ENCODE peak calls at places on chromosomes 6 and 20, in eight cellular contexts. One of them, this sample, is unnamed. For H3K27me3, the result is how much of the 10 kb centered on the place peaks cover.

GRCh38 chr6:8940356-8940755 is 505.0 kb upstream of the SLC35B3 start:
- DNase-seq in brain microvascular endothelial cell: no peak
- DNase-seq in tibial artery: no peak
- DNase-seq in Peyer's patch: no peak
- DNase-seq in AG04450: no peak
- DNase-seq in PC-3: peak
- DNase-seq in hepatocyte: no peak
- DNase-seq in gastrocnemius medialis: no peak
- DNase-seq in this sample: no peak

GRCh38 chr20:47688385-47689381 is 96.6 kb downstream of the SULF2 start:
- DNase-seq in brain microvascular endothelial cell: peak
- DNase-seq in tibial artery: no peak
- DNase-seq in Peyer's patch: no peak
- DNase-seq in AG04450: no peak
- DNase-seq in PC-3: no peak
- DNase-seq in hepatocyte: no peak
- DNase-seq in gastrocnemius medialis: no peak
- DNase-seq in this sample: no peak

GRCh38 chr6:169172435-169172834 is 81.2 kb downstream of the THBS2 start:
- DNase-seq in brain microvascular endothelial cell: peak
- DNase-seq in tibial artery: peak
- DNase-seq in Peyer's patch: no peak
- DNase-seq in AG04450: no peak
- DNase-seq in PC-3: peak
- DNase-seq in hepatocyte: no peak
- DNase-seq in gastrocnemius medialis: no peak
- DNase-seq in this sample: no peak

GRCh38 chr20:63492982-63493381 is 5.9 kb downstream of the EEF1A2 start:
- DNase-seq in brain microvascular endothelial cell: no peak
- DNase-seq in tibial artery: no peak
- DNase-seq in Peyer's patch: no peak
- DNase-seq in AG04450: no peak
- DNase-seq in PC-3: no peak
- DNase-seq in hepatocyte: no peak
- DNase-seq in gastrocnemius medialis: no peak
- DNase-seq in this sample: no peak

GRCh38 chr6:79167931-79168694 is 66.4 kb downstream of the HMGN3 start:
- DNase-seq in brain microvascular endothelial cell: peak
- DNase-seq in tibial artery: no peak
- DNase-seq in Peyer's patch: no peak
- DNase-seq in AG04450: no peak
- DNase-seq in PC-3: peak
- DNase-seq in hepatocyte: no peak
- DNase-seq in gastrocnemius medialis: no peak
- DNase-seq in this sample: no peak

GRCh38 chr6:127520061-127520460 is 926 bp upstream of the MTCL3 start:
- DNase-seq in brain microvascular endothelial cell: peak
- DNase-seq in tibial artery: no peak
- DNase-seq in Peyer's patch: no peak
- DNase-seq in AG04450: no peak
- DNase-seq in PC-3: no peak
- DNase-seq in hepatocyte: peak
- DNase-seq in gastrocnemius medialis: no peak
- DNase-seq in this sample: no peak

GRCh38 chr6:117555882-117556498 is 46.3 kb downstream of the GOPC start:
- DNase-seq in brain microvascular endothelial cell: peak
- DNase-seq in tibial artery: no peak
- DNase-seq in Peyer's patch: peak
- DNase-seq in AG04450: no peak
- DNase-seq in PC-3: peak
- DNase-seq in hepatocyte: peak
- DNase-seq in gastrocnemius medialis: no peak
- DNase-seq in this sample: peak

GRCh38 chr20:58054744-58055373 is 173.6 kb downstream of the ANKRD60 start:
- DNase-seq in brain microvascular endothelial cell: no peak
- DNase-seq in tibial artery: peak
- DNase-seq in Peyer's patch: no peak
- DNase-seq in AG04450: no peak
- DNase-seq in PC-3: no peak
- DNase-seq in hepatocyte: peak
- DNase-seq in gastrocnemius medialis: no peak
- DNase-seq in this sample: no peak

GRCh38 chr20:24066075-24066700 is 77.6 kb upstream of the GGTLC1 start:
- DNase-seq in brain microvascular endothelial cell: no peak
- DNase-seq in tibial artery: no peak
- DNase-seq in Peyer's patch: no peak
- DNase-seq in AG04450: no peak
- DNase-seq in PC-3: no peak
- DNase-seq in hepatocyte: no peak
- DNase-seq in gastrocnemius medialis: no peak
- DNase-seq in this sample: no peak

GRCh38 chr6:25369450-25370086 is 90.4 kb downstream of the CARMIL1 start:
- DNase-seq in brain microvascular endothelial cell: no peak
- DNase-seq in tibial artery: no peak
- DNase-seq in Peyer's patch: no peak
- DNase-seq in AG04450: no peak
- DNase-seq in PC-3: no peak
- DNase-seq in hepatocyte: peak
- DNase-seq in gastrocnemius medialis: no peak
- DNase-seq in this sample: peak

GRCh38 chr6:12291785-12292604 is 1.8 kb downstream of the EDN1 start:
- DNase-seq in brain microvascular endothelial cell: no peak
- DNase-seq in tibial artery: no peak
- DNase-seq in Peyer's patch: no peak
- DNase-seq in AG04450: no peak
- DNase-seq in PC-3: peak
- DNase-seq in hepatocyte: peak
- DNase-seq in gastrocnemius medialis: no peak
- DNase-seq in this sample: peak

GRCh38 chr6:55410674-55411073 is 83.4 kb downstream of the GFRAL start:
- DNase-seq in brain microvascular endothelial cell: no peak
- DNase-seq in tibial artery: no peak
- DNase-seq in Peyer's patch: no peak
- DNase-seq in AG04450: no peak
- DNase-seq in PC-3: no peak
- DNase-seq in hepatocyte: no peak
- DNase-seq in gastrocnemius medialis: no peak
- DNase-seq in this sample: no peak

GRCh38 chr6:139028242-139028657 is 295 bp upstream of the ABRACL start:
- DNase-seq in brain microvascular endothelial cell: no peak
- DNase-seq in tibial artery: no peak
- DNase-seq in Peyer's patch: peak
- DNase-seq in AG04450: no peak
- DNase-seq in PC-3: no peak
- DNase-seq in hepatocyte: no peak
- DNase-seq in gastrocnemius medialis: no peak
- DNase-seq in this sample: no peak

GRCh38 chr20:19269737-19270325 is 57.4 kb downstream of the SLC24A3 start:
- DNase-seq in brain microvascular endothelial cell: peak
- DNase-seq in tibial artery: no peak
- DNase-seq in Peyer's patch: no peak
- DNase-seq in AG04450: no peak
- DNase-seq in PC-3: no peak
- DNase-seq in hepatocyte: no peak
- DNase-seq in gastrocnemius medialis: no peak
- DNase-seq in this sample: no peak

GRCh38 chr6:150027806-150028565 is 2.7 kb upstream of the RAET1L start:
- DNase-seq in brain microvascular endothelial cell: no peak
- DNase-seq in tibial artery: no peak
- DNase-seq in Peyer's patch: no peak
- DNase-seq in AG04450: no peak
- DNase-seq in PC-3: no peak
- DNase-seq in hepatocyte: no peak
- DNase-seq in gastrocnemius medialis: no peak
- DNase-seq in this sample: no peak

GRCh38 chr6:15953152-15953880 is 175.6 kb upstream of the MYLIP start:
- DNase-seq in brain microvascular endothelial cell: peak
- DNase-seq in tibial artery: no peak
- DNase-seq in Peyer's patch: no peak
- DNase-seq in AG04450: no peak
- DNase-seq in PC-3: no peak
- DNase-seq in hepatocyte: no peak
- DNase-seq in gastrocnemius medialis: no peak
- DNase-seq in this sample: no peak

GRCh38 chr20:61937146-61937962 is 128.3 kb downstream of the TAF4 start:
- DNase-seq in brain microvascular endothelial cell: no peak
- DNase-seq in tibial artery: peak
- DNase-seq in Peyer's patch: no peak
- DNase-seq in AG04450: no peak
- DNase-seq in PC-3: no peak
- DNase-seq in hepatocyte: no peak
- DNase-seq in gastrocnemius medialis: no peak
- DNase-seq in this sample: no peak

GRCh38 chr20:51360451-51361230 is 181.9 kb downstream of the NFATC2 start:
- DNase-seq in brain microvascular endothelial cell: peak
- DNase-seq in tibial artery: no peak
- DNase-seq in Peyer's patch: no peak
- DNase-seq in AG04450: peak
- DNase-seq in PC-3: peak
- DNase-seq in hepatocyte: peak
- DNase-seq in gastrocnemius medialis: no peak
- DNase-seq in this sample: no peak

GRCh38 chr6:35258858-35259193 is 709 bp upstream of the ZNF76 start:
- DNase-seq in brain microvascular endothelial cell: peak
- DNase-seq in tibial artery: no peak
- DNase-seq in Peyer's patch: peak
- DNase-seq in AG04450: no peak
- DNase-seq in PC-3: no peak
- DNase-seq in hepatocyte: peak
- DNase-seq in gastrocnemius medialis: no peak
- DNase-seq in this sample: peak

GRCh38 chr6:128806274-128806673 is 76.7 kb upstream of the LAMA2 start:
- DNase-seq in brain microvascular endothelial cell: no peak
- DNase-seq in tibial artery: no peak
- DNase-seq in Peyer's patch: no peak
- DNase-seq in AG04450: no peak
- DNase-seq in PC-3: no peak
- DNase-seq in hepatocyte: no peak
- DNase-seq in gastrocnemius medialis: no peak
- DNase-seq in this sample: no peak

GRCh38 chr6:108484016-108484415 is 76.7 kb upstream of the FOXO3 start:
- DNase-seq in brain microvascular endothelial cell: no peak
- DNase-seq in tibial artery: no peak
- DNase-seq in Peyer's patch: no peak
- DNase-seq in AG04450: no peak
- DNase-seq in PC-3: no peak
- DNase-seq in hepatocyte: no peak
- DNase-seq in gastrocnemius medialis: no peak
- DNase-seq in this sample: no peak

GRCh38 chr6:36616888-36617521 is 22.8 kb downstream of the SRSF3 start:
- DNase-seq in brain microvascular endothelial cell: no peak
- DNase-seq in tibial artery: peak
- DNase-seq in Peyer's patch: no peak
- DNase-seq in AG04450: no peak
- DNase-seq in PC-3: peak
- DNase-seq in hepatocyte: no peak
- DNase-seq in gastrocnemius medialis: peak
- DNase-seq in this sample: peak

GRCh38 chr20:44635877-44636276 is 15.6 kb downstream of the ADA start:
- DNase-seq in brain microvascular endothelial cell: no peak
- DNase-seq in tibial artery: no peak
- DNase-seq in Peyer's patch: no peak
- DNase-seq in AG04450: no peak
- DNase-seq in PC-3: no peak
- DNase-seq in hepatocyte: no peak
- DNase-seq in gastrocnemius medialis: no peak
- DNase-seq in this sample: no peak

GRCh38 chr6:89984926-89985743 is 90.9 kb downstream of the GJA10 start:
- DNase-seq in brain microvascular endothelial cell: peak
- DNase-seq in tibial artery: no peak
- DNase-seq in Peyer's patch: no peak
- DNase-seq in AG04450: no peak
- DNase-seq in PC-3: no peak
- DNase-seq in hepatocyte: peak
- DNase-seq in gastrocnemius medialis: no peak
- DNase-seq in this sample: no peak

GRCh38 chr20:17888044-17888443 is 80.5 kb downstream of the SNX5 start:
- DNase-seq in brain microvascular endothelial cell: no peak
- DNase-seq in tibial artery: no peak
- DNase-seq in Peyer's patch: no peak
- DNase-seq in AG04450: no peak
- DNase-seq in PC-3: peak
- DNase-seq in hepatocyte: no peak
- DNase-seq in gastrocnemius medialis: no peak
- DNase-seq in this sample: no peak

GRCh38 chr20:37257530-37257929 is 4.1 kb downstream of the GHRH start:
- DNase-seq in brain microvascular endothelial cell: no peak
- DNase-seq in tibial artery: no peak
- DNase-seq in Peyer's patch: no peak
- DNase-seq in AG04450: no peak
- DNase-seq in PC-3: no peak
- DNase-seq in hepatocyte: no peak
- DNase-seq in gastrocnemius medialis: no peak
- DNase-seq in this sample: no peak
- H3K27me3 ChIP-seq in brain microvascular endothelial cell: under half
- H3K27me3 ChIP-seq in tibial artery: under half
- H3K27me3 ChIP-seq in Peyer's patch: under half
- H3K27me3 ChIP-seq in AG04450: under half
- H3K27me3 ChIP-seq in PC-3: under half
- H3K27me3 ChIP-seq in hepatocyte: under half
- H3K27me3 ChIP-seq in gastrocnemius medialis: under half
- H3K27me3 ChIP-seq in this sample: under half

GRCh38 chr20:1491281-1491840 is at the start of gene SIRPB2:
- DNase-seq in brain microvascular endothelial cell: no peak
- DNase-seq in tibial artery: peak
- DNase-seq in Peyer's patch: no peak
- DNase-seq in AG04450: no peak
- DNase-seq in PC-3: no peak
- DNase-seq in hepatocyte: no peak
- DNase-seq in gastrocnemius medialis: peak
- DNase-seq in this sample: no peak
- H3K4me3 ChIP-seq in brain microvascular endothelial cell: no peak
- H3K4me3 ChIP-seq in tibial artery: peak
- H3K4me3 ChIP-seq in Peyer's patch: no peak
- H3K4me3 ChIP-seq in AG04450: no peak
- H3K4me3 ChIP-seq in PC-3: no peak
- H3K4me3 ChIP-seq in hepatocyte: no peak
- H3K4me3 ChIP-seq in gastrocnemius medialis: no peak
- H3K4me3 ChIP-seq in this sample: no peak

GRCh38 chr6:27268803-27269202 is 21.3 kb downstream of the PRSS16 start:
- DNase-seq in brain microvascular endothelial cell: no peak
- DNase-seq in tibial artery: no peak
- DNase-seq in Peyer's patch: no peak
- DNase-seq in AG04450: no peak
- DNase-seq in PC-3: no peak
- DNase-seq in hepatocyte: no peak
- DNase-seq in gastrocnemius medialis: no peak
- DNase-seq in this sample: no peak
- H3K27me3 ChIP-seq in brain microvascular endothelial cell: under half
- H3K27me3 ChIP-seq in tibial artery: under half
- H3K27me3 ChIP-seq in Peyer's patch: under half
- H3K27me3 ChIP-seq in AG04450: under half
- H3K27me3 ChIP-seq in PC-3: under half
- H3K27me3 ChIP-seq in hepatocyte: under half
- H3K27me3 ChIP-seq in gastrocnemius medialis: under half
- H3K27me3 ChIP-seq in this sample: under half

DNA sequence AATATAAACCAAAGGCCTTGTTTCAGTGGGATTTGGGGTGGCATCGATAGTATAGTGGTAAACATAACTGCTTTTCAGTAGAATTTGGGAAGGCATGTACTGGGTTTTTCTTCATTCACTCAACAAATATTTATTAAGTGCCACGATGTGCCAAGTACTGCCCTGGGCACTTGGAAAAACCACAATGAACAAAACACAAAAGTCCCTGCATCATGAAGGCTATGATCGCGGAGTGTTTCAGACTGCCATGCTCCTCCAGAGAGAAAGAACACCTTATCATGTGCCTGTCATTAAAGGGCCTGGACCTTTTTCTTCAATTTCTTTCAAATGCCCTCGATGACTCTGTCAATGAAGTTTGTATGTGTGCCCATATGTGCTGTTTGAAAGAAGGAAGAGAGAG is 59.2 kb upstream of the CEP85L start:
- DNase-seq in brain microvascular endothelial cell: no peak
- DNase-seq in tibial artery: no peak
- DNase-seq in Peyer's patch: no peak
- DNase-seq in AG04450: no peak
- DNase-seq in PC-3: peak
- DNase-seq in hepatocyte: no peak
- DNase-seq in gastrocnemius medialis: no peak
- DNase-seq in this sample: no peak
- H3K4me3 ChIP-seq in brain microvascular endothelial cell: no peak
- H3K4me3 ChIP-seq in tibial artery: no peak
- H3K4me3 ChIP-seq in Peyer's patch: no peak
- H3K4me3 ChIP-seq in AG04450: no peak
- H3K4me3 ChIP-seq in PC-3: peak
- H3K4me3 ChIP-seq in hepatocyte: no peak
- H3K4me3 ChIP-seq in gastrocnemius medialis: no peak
- H3K4me3 ChIP-seq in this sample: no peak

This sample was measured in stomach.